ENCODE peak calls at places on chromosomes 16 and 17, in eight cellular contexts. L is HCT116, Q is PC-3, P is SK-N-SH, F is OCI-LY7, A is GM23248, M is hepatocyte, J is neural progenitor cell. E is an unnamed sample.

GRCh38 chr17:27466748-27467375 is 10.6 kb downstream of the KSR1 start:
- DNase-seq in L (no peak), P (no peak), F (no peak), J (no peak), A (no peak), Q (no peak), M (no peak), E (no peak)

GRCh38 chr17:79038545-79039135 is 14.7 kb downstream of the C1QTNF1 start:
- DNase-seq in J (no peak), Q (peak; percentile 94), P (no peak), A (peak; percentile 99), F (no peak), L (no peak), M (no peak), E (no peak)

GRCh38 chr17:66420961-66421371 is 118.6 kb downstream of the PRKCA start:
- DNase-seq in J (no peak), M (no peak), Q (peak; percentile 25), P (no peak), F (no peak), A (peak; percentile 91), L (no peak), E (no peak)

GRCh38 chr17:4988168-4988567 is 693 bp upstream of the CAMTA2 start:
- DNase-seq in J (no peak), F (peak; percentile 47), Q (no peak), M (no peak), P (no peak), A (peak; percentile 38), L (no peak), E (no peak)

GRCh38 chr17:51120357-51120738 is 320 bp downstream of the SPAG9 start:
- DNase-seq in A (no peak), L (no peak), J (no peak), M (no peak), Q (no peak), P (peak; percentile 83), F (peak; percentile 74), E (no peak)

GRCh38 chr17:44930667-44931066 is 15.4 kb upstream of the GFAP start:
- DNase-seq in F (no peak), A (no peak), M (no peak), J (no peak), P (peak; percentile 65), Q (no peak), L (no peak), E (no peak)

GRCh38 chr17:887842-888214 is 91.7 kb downstream of the NXN start:
- DNase-seq in J (no peak), M (no peak), L (no peak), F (no peak), P (no peak), A (no peak), Q (no peak), E (no peak)

GRCh38 chr16:81723098-81723723 is 55.9 kb upstream of the PLCG2 start:
- DNase-seq in P (peak; percentile 83), M (peak; percentile 92), F (peak; percentile 90), J (peak; percentile 92), A (peak; percentile 84), Q (peak; percentile 89), L (peak; percentile 92), E (peak; percentile 94)

GRCh38 chr17:68955181-68955841 is at the start of gene ABCA8:
- DNase-seq in J (no peak), F (no peak), P (no peak), L (no peak), M (no peak), Q (no peak), A (peak; percentile 81), E (no peak)

GRCh38 chr16:86676216-86676800 is 98.0 kb downstream of the FOXL1 start:
- DNase-seq in M (no peak), A (peak; percentile 92), F (no peak), Q (peak; percentile 57), P (no peak), J (no peak), L (peak; percentile 21), E (no peak)

GRCh38 chr16:49128740-49129139 is 152.9 kb downstream of the CBLN1 start:
- DNase-seq in L (no peak), A (no peak), F (no peak), J (no peak), Q (no peak), P (no peak), M (no peak), E (no peak)

GRCh38 chr16:50261160-50261706 is 5.1 kb upstream of the ADCY7 start:
- DNase-seq in J (no peak), A (no peak), Q (no peak), P (no peak), F (no peak), M (no peak), L (no peak), E (no peak)

GRCh38 chr17:7046127-7046724 is 2.3 kb upstream of the SLC16A11 start:
- DNase-seq in F (no peak), Q (peak; percentile 86), J (peak; percentile 54), P (no peak), L (peak; percentile 71), A (peak; percentile 27), M (peak; percentile 91), E (peak; percentile 72)

GRCh38 chr17:56616239-56616638 is 22.7 kb downstream of the NOG start:
- DNase-seq in P (no peak), L (no peak), Q (no peak), A (no peak), J (no peak), F (no peak), M (no peak), E (no peak)

GRCh38 chr16:9499921-9500593 is 408.6 kb downstream of the HAPSTR1 start:
- DNase-seq in L (no peak), F (no peak), M (no peak), Q (no peak), P (no peak), A (no peak), J (peak; percentile 81), E (peak; percentile 71)

GRCh38 chr16:69187387-69187890 is 475 bp downstream of the SNTB2 start:
- DNase-seq in J (peak; percentile 78), A (peak; percentile 73), P (peak; percentile 87), M (peak; percentile 76), F (peak; percentile 69), L (no peak), Q (peak; percentile 16), E (peak; percentile 60)

GRCh38 chr16:57619133-57619605 is 9.3 kb upstream of the ADGRG1 start:
- DNase-seq in Q (no peak), P (no peak), J (no peak), L (no peak), M (no peak), F (no peak), A (no peak), E (no peak)

GRCh38 chr17:40218740-40219072 is 398 bp upstream of the WIPF2 start:
- DNase-seq in L (peak; percentile 47), P (peak; percentile 80), J (peak; percentile 94), F (peak; percentile 91), A (peak; percentile 94), Q (peak; percentile 13), M (peak; percentile 88), E (peak; percentile 98)

GRCh38 chr17:75270218-75270965 is 639 bp downstream of the MIF4GD start:
- DNase-seq in F (peak; percentile 84), P (peak; percentile 92), Q (peak; percentile 76), L (peak; percentile 69), A (peak; percentile 88), J (peak; percentile 78), M (peak; percentile 88), E (peak; percentile 80)

GRCh38 chr17:77257596-77258458 is 117.1 kb downstream of the SEC14L1 start:
- DNase-seq in A (no peak), Q (no peak), F (no peak), J (no peak), M (no peak), P (no peak), L (no peak), E (no peak)

GRCh38 chr17:14398766-14399165 is 97.9 kb downstream of the HS3ST3B1 start:
- DNase-seq in P (no peak), M (no peak), Q (no peak), J (no peak), F (no peak), L (no peak), A (no peak), E (no peak)
- TF ChIP-seq EZH2phosphoT487 in P (no peak), M (no peak), Q (no peak), J (no peak), F (no peak), L (no peak), A (no peak), E (no peak)

DNA sequence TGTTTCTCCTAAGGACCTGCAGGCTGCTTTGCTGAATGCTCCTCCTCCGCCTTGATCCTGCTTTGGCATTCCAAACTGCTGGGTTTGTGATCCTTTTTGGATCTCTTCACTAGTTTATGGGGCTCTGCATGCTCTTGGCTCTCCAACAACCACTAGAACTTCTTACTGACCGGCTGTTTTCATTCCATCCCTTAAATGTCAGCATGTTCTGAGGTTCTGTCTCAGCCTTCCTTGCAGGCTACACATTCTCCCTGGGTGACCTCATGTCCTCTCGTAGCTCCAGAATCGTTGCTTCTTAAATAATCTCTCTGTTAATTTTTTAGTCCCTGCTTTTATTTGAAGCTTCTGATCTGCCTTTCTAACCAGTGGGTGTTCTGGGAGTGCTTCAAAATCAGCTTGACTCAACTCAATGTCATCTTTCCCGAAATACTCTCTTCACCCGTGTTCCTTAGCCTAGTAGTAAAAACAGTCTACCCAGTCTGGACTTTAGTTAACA is 119.0 kb upstream of the HS3ST2 start:
- DNase-seq in M (no peak), J (no peak), A (peak; percentile 99), L (no peak), P (no peak), Q (no peak), F (no peak), E (no peak)
- TF ChIP-seq EZH2phosphoT487 in M (no peak), J (no peak), A (no peak), L (no peak), P (no peak), Q (no peak), F (no peak), E (no peak)

GRCh38 chr16:11025120-11025531 is 80.8 kb downstream of the CLEC16A start:
- DNase-seq in L (no peak), Q (no peak), A (no peak), P (no peak), F (no peak), M (no peak), J (no peak), E (no peak)
- TF ChIP-seq EZH2phosphoT487 in L (no peak), Q (no peak), A (no peak), P (no peak), F (no peak), M (no peak), J (no peak), E (no peak)

GRCh38 chr17:80069886-80070177 is 31.5 kb upstream of the GAA start:
- DNase-seq in A (peak; percentile 25), P (no peak), J (no peak), M (no peak), F (no peak), L (no peak), Q (no peak), E (no peak)

GRCh38 chr17:80064696-80065095 is 28.3 kb downstream of the CCDC40 start:
- DNase-seq in Q (no peak), L (no peak), J (no peak), M (no peak), A (no peak), F (no peak), P (no peak), E (no peak)

GRCh38 chr17:80068301-80069160 is 32.1 kb downstream of the CCDC40 start:
- DNase-seq in P (peak; percentile 68), L (no peak), Q (peak; percentile 16), M (peak; percentile 46), A (peak; percentile 31), F (no peak), J (no peak), E (no peak)

GRCh38 chr17:80065478-80066170 is 29.2 kb downstream of the CCDC40 start:
- DNase-seq in M (no peak), F (no peak), Q (no peak), A (no peak), J (peak; percentile 62), L (no peak), P (no peak), E (peak; percentile 75)

GRCh38 chr17:80067393-80067986 is 31.0 kb downstream of the CCDC40 start:
- DNase-seq in M (no peak), Q (peak; percentile 61), F (no peak), A (no peak), P (no peak), L (no peak), J (no peak), E (no peak)
- TF ChIP-seq EZH2phosphoT487 in M (no peak), Q (no peak), F (no peak), A (no peak), P (no peak), L (no peak), J (no peak), E (no peak)

E was measured in GM23338.